ENCODE peak calls at places on chromosomes 13 and 19, in five cellular contexts. M is GM18507; V is SW480; C is NCI-H1694; L is Jurkat, Clone E6-1. T is an unnamed sample.

GRCh38 chr19:11482384-11483050 is 1.7 kb upstream of the ELAVL3 start:
- DNase-seq in M (peak), V (peak), C (peak), L (peak), T (peak)

GRCh38 chr13:112680741-112681360 is 9.0 kb upstream of the ATP11A start:
- DNase-seq in M (no peak), V (no peak), C (no peak), L (no peak), T (no peak)

GRCh38 chr19:7355151-7355845 is 6.6 kb downstream of the ARHGEF18 start:
- DNase-seq in M (no peak), V (no peak), C (no peak), L (no peak), T (no peak)

GRCh38 chr13:25177636-25178035 is 5.5 kb upstream of the AMER2 start:
- DNase-seq in M (no peak), V (no peak), C (no peak), L (no peak), T (no peak)

GRCh38 chr13:48962281-48962680 is 13.4 kb upstream of the FNDC3A start:
- DNase-seq in M (no peak), V (no peak), C (no peak), L (no peak), T (no peak)

GRCh38 chr19:51726049-51726448 is 2.3 kb upstream of the HAS1 start:
- DNase-seq in M (no peak), V (no peak), C (no peak), L (no peak), T (no peak)

GRCh38 chr19:23116802-23117571 is at the start of gene ZNF730:
- DNase-seq in M (no peak), V (no peak), C (peak), L (no peak), T (no peak)

GRCh38 chr13:63041640-63042414 is 1626.2 kb upstream of the PCDH20 start:
- DNase-seq in M (no peak), V (no peak), C (no peak), L (no peak), T (no peak)

GRCh38 chr13:102286326-102286725 is 115.5 kb downstream of the FGF14 start:
- DNase-seq in M (no peak), V (peak), C (no peak), L (no peak), T (no peak)

GRCh38 chr19:38714354-38714778 is 29.9 kb downstream of the CAPN12 start:
- DNase-seq in M (no peak), V (no peak), C (no peak), L (no peak), T (no peak)

GRCh38 chr13:100941811-100942361 is 267.3 kb upstream of the TMTC4 start:
- DNase-seq in M (no peak), V (no peak), C (no peak), L (no peak), T (no peak)

GRCh38 chr19:55178781-55179569 is 1.1 kb downstream of the SYT5 start:
- DNase-seq in M (peak), V (peak), C (peak), L (peak), T (peak)

GRCh38 chr19:13839938-13840750 is 36.8 kb upstream of the NANOS3 start:
- DNase-seq in M (no peak), V (peak), C (no peak), L (no peak), T (no peak)